ENCODE peak calls at places on chromosomes 3 and 15, in ten cellular contexts. L is lower leg skin, O is AG04450, J is fibroblast of mammary gland, T is brain microvascular endothelial cell, V is A549, Z is thoracic aorta, I is fibroblast of villous mesenchyme, X is tibial nerve, G is heart left ventricle. Q is an unnamed sample.

GRCh38 chr3:73094951-73095350 is 33.5 kb downstream of the EBLN2 start:
- DNase-seq in L (no peak), O (no peak), J (no peak), T (no peak), V (no peak), Z (no peak), I (no peak), X (no peak), G (no peak), Q (no peak)

GRCh38 chr3:16132926-16133325 is 41.6 kb upstream of the GALNT15 start:
- DNase-seq in L (no peak), O (no peak), J (peak), T (no peak), V (no peak), Z (no peak), I (peak), X (no peak), G (peak), Q (peak)

GRCh38 chr15:63597033-63597790 is at the start of gene FBXL22:
- DNase-seq in L (no peak), O (peak), J (no peak), T (no peak), V (no peak), Z (no peak), I (peak), X (no peak), G (peak), Q (peak)

GRCh38 chr15:70793694-70794093 is 30.3 kb upstream of the UACA start:
- DNase-seq in L (no peak), O (no peak), J (no peak), T (no peak), V (no peak), Z (no peak), I (peak), X (no peak), G (no peak), Q (peak)

GRCh38 chr15:65641723-65642475 is 20.2 kb downstream of the SLC24A1 start:
- DNase-seq in L (no peak), O (no peak), J (no peak), T (no peak), V (no peak), Z (no peak), I (peak), X (no peak), G (no peak), Q (no peak)

GRCh38 chr3:184597783-184598182 is 36.2 kb downstream of the EPHB3 start:
- DNase-seq in L (no peak), O (no peak), J (no peak), T (no peak), V (no peak), Z (no peak), I (no peak), X (peak), G (no peak), Q (no peak)

GRCh38 chr15:77904436-77904821 is 173.1 kb downstream of the TBC1D2B start:
- DNase-seq in L (no peak), O (no peak), J (no peak), T (no peak), V (no peak), Z (no peak), I (no peak), X (no peak), G (no peak), Q (no peak)

GRCh38 chr15:76065267-76065666 is 5.5 kb downstream of the TMEM266 start:
- DNase-seq in L (no peak), O (no peak), J (no peak), T (no peak), V (no peak), Z (no peak), I (no peak), X (no peak), G (no peak), Q (no peak)

GRCh38 chr3:13461169-13462124 is 18.7 kb upstream of the HDAC11 start:
- DNase-seq in L (no peak), O (no peak), J (peak), T (peak), V (peak), Z (no peak), I (peak), X (no peak), G (peak), Q (peak)

GRCh38 chr3:186241910-186242821 is 119.9 kb downstream of the DGKG start:
- DNase-seq in L (peak), O (no peak), J (peak), T (peak), V (peak), Z (no peak), I (peak), X (peak), G (peak), Q (peak)

GRCh38 chr3:194000712-194001111 is 135.2 kb upstream of the HES1 start:
- DNase-seq in L (no peak), O (no peak), J (no peak), T (no peak), V (no peak), Z (no peak), I (no peak), X (no peak), G (no peak), Q (no peak)

GRCh38 chr15:91224750-91225380 is 124.8 kb downstream of the SV2B start:
- DNase-seq in L (no peak), O (no peak), J (peak), T (peak), V (peak), Z (no peak), I (peak), X (no peak), G (no peak), Q (peak)

GRCh38 chr3:156750874-156751245 is 75.3 kb upstream of the LEKR1 start:
- DNase-seq in L (no peak), O (no peak), J (peak), T (peak), V (no peak), Z (no peak), I (peak), X (no peak), G (no peak), Q (peak)

GRCh38 chr15:92580021-92580420 is 75.6 kb downstream of the FAM174B start:
- DNase-seq in L (no peak), O (no peak), J (no peak), T (no peak), V (no peak), Z (no peak), I (no peak), X (no peak), G (peak), Q (no peak)

GRCh38 chr15:68511073-68511991 is 67.5 kb upstream of the CORO2B start:
- DNase-seq in L (peak), O (no peak), J (peak), T (peak), V (no peak), Z (no peak), I (peak), X (no peak), G (peak), Q (peak)

GRCh38 chr3:172383306-172383796 is 64.9 kb downstream of the GHSR start:
- DNase-seq in L (no peak), O (no peak), J (no peak), T (no peak), V (no peak), Z (no peak), I (no peak), X (no peak), G (no peak), Q (no peak)

GRCh38 chr15:65066001-65066634 is 1.7 kb downstream of the RASL12 start:
- DNase-seq in L (no peak), O (no peak), J (peak), T (peak), V (no peak), Z (no peak), I (no peak), X (no peak), G (no peak), Q (no peak)

GRCh38 chr3:6860149-6860548 is 766 bp upstream of the GRM7 start:
- DNase-seq in L (no peak), O (no peak), J (no peak), T (no peak), V (no peak), Z (no peak), I (no peak), X (no peak), G (no peak), Q (no peak)

GRCh38 chr3:46461971-46462910 is 2.5 kb downstream of the LTF start:
- DNase-seq in L (no peak), O (no peak), J (no peak), T (no peak), V (no peak), Z (no peak), I (peak), X (no peak), G (peak), Q (peak)

GRCh38 chr3:129016366-129016724 is 15.2 kb downstream of the EFCC1 start:
- DNase-seq in L (no peak), O (no peak), J (no peak), T (no peak), V (no peak), Z (no peak), I (no peak), X (no peak), G (no peak), Q (no peak)

GRCh38 chr15:82849556-82850241 is 40.3 kb downstream of the WHAMM start:
- DNase-seq in L (peak), O (no peak), J (peak), T (peak), V (peak), Z (no peak), I (peak), X (no peak), G (peak), Q (peak)

GRCh38 chr3:64400706-64401105 is 175.4 kb upstream of the PRICKLE2 start:
- DNase-seq in L (no peak), O (no peak), J (no peak), T (no peak), V (no peak), Z (no peak), I (no peak), X (no peak), G (no peak), Q (no peak)

GRCh38 chr3:191329654-191330308 is 545 bp downstream of the UTS2B start:
- DNase-seq in L (peak), O (no peak), J (peak), T (no peak), V (no peak), Z (no peak), I (peak), X (no peak), G (peak), Q (peak)

GRCh38 chr3:155392138-155392537 is 98.7 kb upstream of the STRIT1 start:
- DNase-seq in L (no peak), O (no peak), J (no peak), T (no peak), V (no peak), Z (no peak), I (no peak), X (no peak), G (no peak), Q (no peak)

GRCh38 chr15:74642328-74642723 is 26.7 kb downstream of the CLK3 start:
- DNase-seq in L (no peak), O (no peak), J (no peak), T (no peak), V (no peak), Z (no peak), I (no peak), X (no peak), G (no peak), Q (no peak)

GRCh38 chr3:6120786-6121185 is 740.1 kb upstream of the GRM7 start:
- DNase-seq in L (no peak), O (no peak), J (no peak), T (no peak), V (no peak), Z (no peak), I (no peak), X (no peak), G (no peak), Q (no peak)

GRCh38 chr15:34214135-34214534 is 4.2 kb upstream of the KATNBL1 start:
- DNase-seq in L (no peak), O (no peak), J (no peak), T (no peak), V (no peak), Z (no peak), I (no peak), X (no peak), G (no peak), Q (no peak)

GRCh38 chr3:42090973-42091731 is at the start of gene TRAK1:
- DNase-seq in L (peak), O (no peak), J (peak), T (no peak), V (no peak), Z (no peak), I (peak), X (no peak), G (peak), Q (peak)

GRCh38 chr3:10471337-10471721 is 34.1 kb downstream of the ATP2B2 start:
- DNase-seq in L (no peak), O (no peak), J (peak), T (peak), V (no peak), Z (no peak), I (no peak), X (no peak), G (no peak), Q (peak)

GRCh38 chr3:58470363-58471024 is 21.4 kb upstream of the KCTD6 start:
- DNase-seq in L (no peak), O (no peak), J (no peak), T (no peak), V (no peak), Z (no peak), I (no peak), X (no peak), G (no peak), Q (no peak)

GRCh38 chr3:175295248-175296000 is 436.3 kb downstream of the NAALADL2 start:
- DNase-seq in L (no peak), O (no peak), J (no peak), T (no peak), V (no peak), Z (no peak), I (no peak), X (no peak), G (no peak), Q (no peak)

GRCh38 chr3:141456328-141456689 is 30.5 kb upstream of the RASA2 start:
- DNase-seq in L (no peak), O (no peak), J (peak), T (peak), V (no peak), Z (no peak), I (peak), X (no peak), G (no peak), Q (peak)

GRCh38 chr15:24856397-24857093 is 98.2 kb upstream of the SNRPN start:
- DNase-seq in L (no peak), O (peak), J (no peak), T (no peak), V (no peak), Z (no peak), I (no peak), X (no peak), G (peak), Q (no peak)

GRCh38 chr3:117589454-117589853 is 879.9 kb downstream of the TUSC7 start:
- DNase-seq in L (no peak), O (no peak), J (no peak), T (no peak), V (no peak), Z (no peak), I (no peak), X (no peak), G (no peak), Q (no peak)

GRCh38 chr3:185175370-185175987 is 22.6 kb upstream of the C3orf70 start:
- DNase-seq in L (peak), O (no peak), J (no peak), T (peak), V (no peak), Z (no peak), I (peak), X (peak), G (peak), Q (peak)

GRCh38 chr3:43559961-43560360 is 61.9 kb downstream of the ANO10 start:
- DNase-seq in L (no peak), O (no peak), J (no peak), T (no peak), V (no peak), Z (no peak), I (no peak), X (no peak), G (no peak), Q (no peak)

GRCh38 chr15:58212909-58213526 is 74.8 kb downstream of the AQP9 start:
- DNase-seq in L (no peak), O (no peak), J (peak), T (peak), V (peak), Z (no peak), I (peak), X (no peak), G (no peak), Q (peak)

GRCh38 chr3:46971742-46972141 is 4.8 kb downstream of the CCDC12 start:
- DNase-seq in L (no peak), O (no peak), J (no peak), T (no peak), V (no peak), Z (no peak), I (no peak), X (no peak), G (no peak), Q (no peak)

GRCh38 chr3:42750834-42751233 is 22.2 kb downstream of the CCDC13 start:
- DNase-seq in L (no peak), O (no peak), J (no peak), T (no peak), V (no peak), Z (no peak), I (no peak), X (no peak), G (no peak), Q (no peak)

GRCh38 chr3:26406636-26407035 is 215.9 kb upstream of the LRRC3B start:
- DNase-seq in L (no peak), O (no peak), J (no peak), T (no peak), V (no peak), Z (no peak), I (no peak), X (no peak), G (no peak), Q (no peak)

GRCh38 chr15:42213481-42213880 is 5.4 kb upstream of the VPS39 start:
- DNase-seq in L (no peak), O (no peak), J (no peak), T (no peak), V (no peak), Z (no peak), I (no peak), X (no peak), G (no peak), Q (no peak)

GRCh38 chr15:42220216-42220615 is 12.1 kb upstream of the VPS39 start:
- DNase-seq in L (no peak), O (no peak), J (no peak), T (no peak), V (no peak), Z (no peak), I (no peak), X (no peak), G (no peak), Q (no peak)

GRCh38 chr15:42218953-42219596 is 11.0 kb upstream of the VPS39 start:
- DNase-seq in L (no peak), O (no peak), J (no peak), T (no peak), V (no peak), Z (no peak), I (no peak), X (no peak), G (no peak), Q (no peak)

GRCh38 chr15:42214600-42214999 is 6.5 kb upstream of the VPS39 start:
- DNase-seq in L (no peak), O (no peak), J (no peak), T (no peak), V (no peak), Z (no peak), I (no peak), X (no peak), G (no peak), Q (no peak)

DNA sequence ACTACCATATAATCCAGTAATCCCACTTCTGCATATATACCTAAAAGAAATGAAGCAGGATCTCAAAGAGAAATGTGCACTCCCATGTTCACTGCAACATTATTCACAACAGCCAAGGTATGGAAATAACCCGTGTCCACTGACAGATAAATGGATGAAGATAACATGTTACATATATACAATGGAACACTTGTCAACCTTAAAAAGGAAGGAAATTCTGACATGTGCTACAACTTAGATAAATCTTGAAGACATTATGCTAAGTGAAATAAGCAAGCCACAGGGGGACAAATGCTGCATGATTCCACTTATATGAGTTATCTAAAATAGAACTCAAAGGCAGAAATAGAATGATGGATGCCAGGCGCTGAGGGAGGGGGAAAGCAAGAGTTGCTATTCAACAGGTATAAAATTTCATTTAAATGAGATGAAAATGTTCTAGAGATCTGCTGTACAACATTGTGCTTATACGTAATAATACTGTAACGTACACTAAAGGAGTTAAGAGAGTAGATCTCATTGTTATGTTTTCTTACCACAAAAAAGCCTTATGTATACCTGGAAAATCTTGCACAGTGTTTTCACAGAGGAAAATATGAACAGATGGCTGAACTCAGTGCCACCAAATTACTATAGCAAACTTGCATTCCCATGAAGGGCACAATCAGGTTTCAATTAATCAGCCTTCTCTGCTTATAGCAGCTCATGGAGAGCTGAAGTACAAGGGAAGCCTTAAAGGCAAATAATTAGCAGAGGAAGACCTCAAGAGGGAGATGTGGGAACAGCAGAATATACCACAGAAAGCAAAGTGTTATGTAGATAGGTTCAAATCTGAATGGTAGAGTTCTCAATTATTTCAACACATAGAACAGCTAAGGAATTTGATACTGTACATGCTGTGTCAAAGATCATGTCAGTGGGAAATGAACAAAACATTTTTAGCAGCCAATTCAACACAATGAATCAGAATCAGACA is 8.0 kb upstream of the VPS39 start:
- DNase-seq in L (no peak), O (no peak), J (peak), T (no peak), V (no peak), Z (no peak), I (peak), X (no peak), G (no peak), Q (peak)
- TF ChIP-seq CTCF in L (no peak), O (no peak), J (no peak), T (no peak), V (no peak), Z (no peak), I (peak), X (no peak), G (no peak), Q (peak)

DNA sequence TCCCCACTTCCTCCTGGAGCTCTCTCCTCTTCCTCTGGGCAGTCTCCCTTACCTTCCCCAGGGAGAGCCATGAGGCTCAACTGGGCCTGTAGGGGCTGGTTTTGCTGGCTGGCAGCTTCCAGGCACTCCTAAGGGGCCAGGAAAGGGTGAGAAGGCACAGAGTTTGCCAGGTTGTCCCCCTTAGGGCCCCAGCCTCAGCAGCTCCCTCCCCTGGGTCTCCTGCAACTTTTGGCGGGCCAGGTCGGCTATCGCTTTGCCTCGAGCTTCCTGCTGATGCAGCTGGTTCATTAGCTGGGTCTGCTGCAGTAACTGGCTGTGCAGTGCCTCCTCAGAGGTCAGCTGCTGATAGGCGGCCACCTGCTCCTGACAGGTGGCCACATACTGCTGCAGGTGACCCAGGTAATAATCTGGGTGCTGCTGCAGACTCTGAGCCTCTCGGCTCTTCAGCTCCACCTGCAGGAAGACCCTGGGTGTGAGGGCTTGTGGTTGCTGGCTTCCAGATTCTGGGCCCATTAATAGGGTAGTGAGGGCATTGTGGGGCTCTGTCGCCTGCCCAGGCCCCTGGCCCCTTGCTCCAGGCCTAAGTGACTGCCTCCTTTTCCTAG is 29.7 kb upstream of the OR4F6 start:
- DNase-seq in L (no peak), O (no peak), J (no peak), T (no peak), V (no peak), Z (no peak), I (no peak), X (no peak), G (no peak), Q (peak)
- TF ChIP-seq CTCF in L (no peak), O (no peak), J (peak), T (peak), V (no peak), Z (no peak), I (peak), X (no peak), G (peak), Q (peak)

GRCh38 chr3:52845691-52846426 is 11.0 kb upstream of the MUSTN1 start:
- DNase-seq in L (no peak), O (no peak), J (no peak), T (no peak), V (peak), Z (no peak), I (no peak), X (no peak), G (no peak), Q (no peak)
- TF ChIP-seq CTCF in L (no peak), O (peak), J (peak), T (peak), V (no peak), Z (peak), I (peak), X (peak), G (peak), Q (peak)

GRCh38 chr3:138437281-138437680 is 2.9 kb downstream of the ESYT3 start:
- DNase-seq in L (no peak), O (no peak), J (no peak), T (no peak), V (no peak), Z (no peak), I (no peak), X (no peak), G (no peak), Q (no peak)
- TF ChIP-seq CTCF in L (no peak), O (no peak), J (no peak), T (no peak), V (no peak), Z (no peak), I (no peak), X (no peak), G (no peak), Q (no peak)

GRCh38 chr15:61657461-61657860 is 402.8 kb downstream of the VPS13C start:
- DNase-seq in L (no peak), O (no peak), J (no peak), T (no peak), V (no peak), Z (no peak), I (no peak), X (no peak), G (no peak), Q (no peak)
- TF ChIP-seq CTCF in L (no peak), O (no peak), J (no peak), T (no peak), V (no peak), Z (no peak), I (no peak), X (no peak), G (no peak), Q (no peak)

GRCh38 chr15:44243829-44244228 is 44.7 kb upstream of the GOLM2 start:
- DNase-seq in L (no peak), O (no peak), J (no peak), T (no peak), V (no peak), Z (no peak), I (no peak), X (no peak), G (no peak), Q (no peak)
- TF ChIP-seq CTCF in L (no peak), O (peak), J (peak), T (peak), V (no peak), Z (no peak), I (peak), X (no peak), G (no peak), Q (peak)